ENCODE peak calls at places on chromosomes 13 and 19, in five cellular contexts. One of them, this sample, is unnamed.

GRCh38 chr13:20546559-20546958 is 20.4 kb upstream of the IFT88 start:
- DNase-seq in heart right ventricle: no peak
- DNase-seq in neuronal stem cell: no peak
- DNase-seq in effector memory CD4-positive, alpha-beta T cell: no peak
- DNase-seq in left ventricle myocardium inferior: no peak
- DNase-seq in this sample: no peak

GRCh38 chr19:29737461-29738000 is 22.5 kb upstream of the C19orf12 start:
- DNase-seq in heart right ventricle: no peak
- DNase-seq in neuronal stem cell: no peak
- DNase-seq in effector memory CD4-positive, alpha-beta T cell: no peak
- DNase-seq in left ventricle myocardium inferior: no peak
- DNase-seq in this sample: no peak

GRCh38 chr13:51895906-51896888 is 34.4 kb downstream of the CCDC70 start:
- DNase-seq in heart right ventricle: peak; percentile 36
- DNase-seq in neuronal stem cell: peak; percentile 26
- DNase-seq in effector memory CD4-positive, alpha-beta T cell: peak; percentile 4
- DNase-seq in left ventricle myocardium inferior: peak; percentile 30
- DNase-seq in this sample: peak; percentile 47

GRCh38 chr19:800360-801029 is 3.2 kb downstream of the PTBP1 start:
- DNase-seq in heart right ventricle: no peak
- DNase-seq in neuronal stem cell: no peak
- DNase-seq in effector memory CD4-positive, alpha-beta T cell: no peak
- DNase-seq in left ventricle myocardium inferior: no peak
- DNase-seq in this sample: no peak

GRCh38 chr19:38385804-38386257 is 2.0 kb downstream of the GGN start:
- DNase-seq in heart right ventricle: no peak
- DNase-seq in neuronal stem cell: no peak
- DNase-seq in effector memory CD4-positive, alpha-beta T cell: no peak
- DNase-seq in left ventricle myocardium inferior: no peak
- DNase-seq in this sample: no peak

GRCh38 chr13:24180743-24181384 is 20.3 kb downstream of the SPATA13 start:
- DNase-seq in heart right ventricle: no peak
- DNase-seq in neuronal stem cell: no peak
- DNase-seq in effector memory CD4-positive, alpha-beta T cell: no peak
- DNase-seq in left ventricle myocardium inferior: no peak
- DNase-seq in this sample: no peak

GRCh38 chr19:51524661-51525264 is 6.7 kb downstream of the SIGLEC6 start:
- DNase-seq in heart right ventricle: no peak
- DNase-seq in neuronal stem cell: no peak
- DNase-seq in effector memory CD4-positive, alpha-beta T cell: no peak
- DNase-seq in left ventricle myocardium inferior: no peak
- DNase-seq in this sample: no peak

GRCh38 chr19:35943542-35944301 is 7.5 kb downstream of the LRFN3 start:
- DNase-seq in heart right ventricle: no peak
- DNase-seq in neuronal stem cell: no peak
- DNase-seq in effector memory CD4-positive, alpha-beta T cell: no peak
- DNase-seq in left ventricle myocardium inferior: no peak
- DNase-seq in this sample: no peak

GRCh38 chr13:45705936-45706335 is 3.8 kb downstream of the CBY2 start:
- DNase-seq in heart right ventricle: no peak
- DNase-seq in neuronal stem cell: no peak
- DNase-seq in effector memory CD4-positive, alpha-beta T cell: no peak
- DNase-seq in left ventricle myocardium inferior: no peak
- DNase-seq in this sample: no peak

GRCh38 chr19:45578861-45579260 is 5.7 kb downstream of the OPA3 start:
- DNase-seq in heart right ventricle: no peak
- DNase-seq in neuronal stem cell: no peak
- DNase-seq in effector memory CD4-positive, alpha-beta T cell: no peak
- DNase-seq in left ventricle myocardium inferior: no peak
- DNase-seq in this sample: no peak

GRCh38 chr19:5250127-5250659 is 90.4 kb downstream of the PTPRS start:
- DNase-seq in heart right ventricle: peak; percentile 77
- DNase-seq in neuronal stem cell: no peak
- DNase-seq in effector memory CD4-positive, alpha-beta T cell: no peak
- DNase-seq in left ventricle myocardium inferior: peak; percentile 75
- DNase-seq in this sample: no peak

GRCh38 chr13:41244555-41244954 is 18.8 kb downstream of the MTRF1 start:
- DNase-seq in heart right ventricle: no peak
- DNase-seq in neuronal stem cell: no peak
- DNase-seq in effector memory CD4-positive, alpha-beta T cell: no peak
- DNase-seq in left ventricle myocardium inferior: no peak
- DNase-seq in this sample: no peak

GRCh38 chr13:97015661-97016350 is 21.5 kb upstream of the OXGR1 start:
- DNase-seq in heart right ventricle: no peak
- DNase-seq in neuronal stem cell: no peak
- DNase-seq in effector memory CD4-positive, alpha-beta T cell: no peak
- DNase-seq in left ventricle myocardium inferior: no peak
- DNase-seq in this sample: no peak

GRCh38 chr13:66407159-66407558 is 823.0 kb downstream of the PCDH9 start:
- DNase-seq in heart right ventricle: no peak
- DNase-seq in neuronal stem cell: peak; percentile 27
- DNase-seq in effector memory CD4-positive, alpha-beta T cell: no peak
- DNase-seq in left ventricle myocardium inferior: no peak
- DNase-seq in this sample: no peak

GRCh38 chr13:85806553-85807175 is 7.4 kb upstream of the SLITRK6 start:
- DNase-seq in heart right ventricle: no peak
- DNase-seq in neuronal stem cell: peak; percentile 24
- DNase-seq in effector memory CD4-positive, alpha-beta T cell: no peak
- DNase-seq in left ventricle myocardium inferior: no peak
- DNase-seq in this sample: peak; percentile 44

GRCh38 chr19:628168-628567 is 5.2 kb downstream of the POLRMT start:
- DNase-seq in heart right ventricle: no peak
- DNase-seq in neuronal stem cell: no peak
- DNase-seq in effector memory CD4-positive, alpha-beta T cell: no peak
- DNase-seq in left ventricle myocardium inferior: no peak
- DNase-seq in this sample: no peak

GRCh38 chr13:31049083-31049482 is 112.6 kb downstream of the HSPH1 start:
- DNase-seq in heart right ventricle: no peak
- DNase-seq in neuronal stem cell: no peak
- DNase-seq in effector memory CD4-positive, alpha-beta T cell: no peak
- DNase-seq in left ventricle myocardium inferior: no peak
- DNase-seq in this sample: no peak

GRCh38 chr19:45558399-45558878 is 26.2 kb downstream of the OPA3 start:
- DNase-seq in heart right ventricle: no peak
- DNase-seq in neuronal stem cell: peak; percentile 36
- DNase-seq in effector memory CD4-positive, alpha-beta T cell: peak; percentile 50
- DNase-seq in left ventricle myocardium inferior: no peak
- DNase-seq in this sample: no peak

GRCh38 chr13:59750860-59751259 is 412.9 kb downstream of the DIAPH3 start:
- DNase-seq in heart right ventricle: no peak
- DNase-seq in neuronal stem cell: peak; percentile 83
- DNase-seq in effector memory CD4-positive, alpha-beta T cell: no peak
- DNase-seq in left ventricle myocardium inferior: no peak
- DNase-seq in this sample: no peak

GRCh38 chr19:3443840-3444694 is 36.3 kb downstream of the SMIM24 start:
- DNase-seq in heart right ventricle: peak; percentile 71
- DNase-seq in neuronal stem cell: peak; percentile 89
- DNase-seq in effector memory CD4-positive, alpha-beta T cell: no peak
- DNase-seq in left ventricle myocardium inferior: peak; percentile 78
- DNase-seq in this sample: no peak

GRCh38 chr19:3442487-3443071 is 37.7 kb downstream of the SMIM24 start:
- DNase-seq in heart right ventricle: no peak
- DNase-seq in neuronal stem cell: no peak
- DNase-seq in effector memory CD4-positive, alpha-beta T cell: no peak
- DNase-seq in left ventricle myocardium inferior: no peak
- DNase-seq in this sample: no peak

GRCh38 chr19:3441986-3442329 is 38.4 kb downstream of the SMIM24 start:
- DNase-seq in heart right ventricle: no peak
- DNase-seq in neuronal stem cell: no peak
- DNase-seq in effector memory CD4-positive, alpha-beta T cell: no peak
- DNase-seq in left ventricle myocardium inferior: no peak
- DNase-seq in this sample: no peak

GRCh38 chr19:3441089-3441985 is 39.0 kb downstream of the SMIM24 start:
- DNase-seq in heart right ventricle: no peak
- DNase-seq in neuronal stem cell: no peak
- DNase-seq in effector memory CD4-positive, alpha-beta T cell: no peak
- DNase-seq in left ventricle myocardium inferior: no peak
- DNase-seq in this sample: no peak

DNA sequence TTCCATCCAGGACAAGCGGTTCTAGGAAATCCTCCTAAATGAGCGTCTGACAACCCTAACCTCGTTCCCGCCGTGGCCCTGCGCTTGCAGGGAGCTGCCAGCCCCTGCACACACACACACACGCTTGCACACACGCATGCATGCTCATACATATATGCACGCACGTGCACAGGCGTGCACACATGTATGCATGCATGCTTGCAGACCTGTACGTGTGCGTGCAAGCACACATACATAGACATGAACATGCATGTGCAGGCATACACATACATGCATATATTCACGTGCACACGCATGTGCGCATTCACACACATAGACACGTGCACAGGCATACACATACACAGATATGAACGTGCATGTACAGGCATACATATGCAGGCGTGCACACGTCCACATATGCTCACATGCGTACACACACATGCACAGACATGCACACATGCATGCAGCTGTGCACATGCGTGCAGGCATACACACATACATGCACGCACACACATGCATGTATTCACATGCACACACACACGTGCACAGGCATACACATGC is 35.6 kb downstream of the SMIM24 start:
- DNase-seq in heart right ventricle: no peak
- DNase-seq in neuronal stem cell: no peak
- DNase-seq in effector memory CD4-positive, alpha-beta T cell: no peak
- DNase-seq in left ventricle myocardium inferior: no peak
- DNase-seq in this sample: no peak
- H3K4me1 ChIP-seq in heart right ventricle: peaks cover 33% of the 10 kb centered on the region
- H3K4me1 ChIP-seq in neuronal stem cell: peaks cover 16% of the 10 kb centered on the region
- H3K4me1 ChIP-seq in effector memory CD4-positive, alpha-beta T cell: no peaks in the 10 kb centered on the region
- H3K4me1 ChIP-seq in left ventricle myocardium inferior: peaks cover 62% of the 10 kb centered on the region
- H3K4me1 ChIP-seq in this sample: no peaks in the 10 kb centered on the region

GRCh38 chr13:36329355-36329754 is 16.8 kb downstream of the SPART start:
- DNase-seq in heart right ventricle: no peak
- DNase-seq in neuronal stem cell: no peak
- DNase-seq in effector memory CD4-positive, alpha-beta T cell: no peak
- DNase-seq in left ventricle myocardium inferior: no peak
- DNase-seq in this sample: no peak
- H3K4me3 ChIP-seq in heart right ventricle: no peak overlapping the region
- H3K4me3 ChIP-seq in neuronal stem cell: no peak overlapping the region
- H3K4me3 ChIP-seq in effector memory CD4-positive, alpha-beta T cell: no peak overlapping the region
- H3K4me3 ChIP-seq in left ventricle myocardium inferior: no peak overlapping the region
- H3K4me3 ChIP-seq in this sample: no peak overlapping the region

DNA sequence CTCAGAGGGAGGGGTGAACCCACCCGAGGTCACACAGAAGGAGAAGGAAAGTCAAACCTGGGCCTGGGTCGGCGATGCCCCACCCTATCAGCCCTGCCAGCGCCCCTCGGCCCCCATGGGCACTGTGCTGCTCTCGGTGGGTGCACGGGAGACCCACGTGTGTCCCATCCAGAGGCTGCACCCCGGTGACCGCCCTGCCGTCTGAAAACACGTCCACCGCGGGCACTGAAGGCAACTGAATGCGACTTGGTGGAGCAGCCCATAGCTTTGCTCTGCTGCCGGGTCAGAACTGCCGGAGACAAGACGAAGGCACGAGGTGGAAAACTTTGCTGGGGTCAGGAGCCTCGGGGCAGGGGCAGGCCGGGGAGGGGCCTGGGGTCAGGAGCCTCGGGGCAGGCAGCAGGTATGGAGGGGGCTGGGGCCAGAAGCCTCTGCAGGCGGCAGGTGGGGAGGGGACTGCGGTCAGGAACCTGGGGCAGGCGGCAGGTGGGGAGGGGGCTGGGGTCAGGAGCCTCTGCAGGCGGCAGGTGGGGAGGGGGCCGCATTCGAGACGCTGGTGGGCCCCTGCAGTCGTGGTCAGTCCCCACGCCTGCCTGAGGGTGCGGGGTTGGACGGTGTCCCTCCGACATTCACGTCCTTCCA is 30.5 kb downstream of the PIP5K1C start:
- DNase-seq in heart right ventricle: no peak
- DNase-seq in neuronal stem cell: no peak
- DNase-seq in effector memory CD4-positive, alpha-beta T cell: no peak
- DNase-seq in left ventricle myocardium inferior: no peak
- DNase-seq in this sample: no peak
- H3K27ac ChIP-seq in heart right ventricle: peak overlapping the region; percentile 96
- H3K27ac ChIP-seq in neuronal stem cell: no peak overlapping the region
- H3K27ac ChIP-seq in effector memory CD4-positive, alpha-beta T cell: no peak overlapping the region
- H3K27ac ChIP-seq in left ventricle myocardium inferior: peak overlapping the region; percentile 99
- H3K27ac ChIP-seq in this sample: peak overlapping the region; percentile 87

GRCh38 chr19:15331419-15332310 is 674 bp downstream of the BRD4 start:
- DNase-seq in heart right ventricle: peak; percentile 58
- DNase-seq in neuronal stem cell: peak; percentile 21
- DNase-seq in effector memory CD4-positive, alpha-beta T cell: peak; percentile 45
- DNase-seq in left ventricle myocardium inferior: peak; percentile 60
- DNase-seq in this sample: peak; percentile 53
- H3K4me1 ChIP-seq in heart right ventricle: peaks cover 45% of the 10 kb centered on the region
- H3K4me1 ChIP-seq in neuronal stem cell: peaks cover 6% of the 10 kb centered on the region
- H3K4me1 ChIP-seq in effector memory CD4-positive, alpha-beta T cell: peaks cover 36% of the 10 kb centered on the region
- H3K4me1 ChIP-seq in left ventricle myocardium inferior: peaks cover 82% of the 10 kb centered on the region
- H3K4me1 ChIP-seq in this sample: peaks cover 55% of the 10 kb centered on the region

GRCh38 chr13:106555631-106556328 is 12.2 kb downstream of the ARGLU1 start:
- DNase-seq in heart right ventricle: no peak
- DNase-seq in neuronal stem cell: no peak
- DNase-seq in effector memory CD4-positive, alpha-beta T cell: no peak
- DNase-seq in left ventricle myocardium inferior: no peak
- DNase-seq in this sample: no peak

GRCh38 chr13:106548064-106548696 is 12.7 kb upstream of the EFNB2 start:
- DNase-seq in heart right ventricle: no peak
- DNase-seq in neuronal stem cell: no peak
- DNase-seq in effector memory CD4-positive, alpha-beta T cell: no peak
- DNase-seq in left ventricle myocardium inferior: no peak
- DNase-seq in this sample: no peak

DNA sequence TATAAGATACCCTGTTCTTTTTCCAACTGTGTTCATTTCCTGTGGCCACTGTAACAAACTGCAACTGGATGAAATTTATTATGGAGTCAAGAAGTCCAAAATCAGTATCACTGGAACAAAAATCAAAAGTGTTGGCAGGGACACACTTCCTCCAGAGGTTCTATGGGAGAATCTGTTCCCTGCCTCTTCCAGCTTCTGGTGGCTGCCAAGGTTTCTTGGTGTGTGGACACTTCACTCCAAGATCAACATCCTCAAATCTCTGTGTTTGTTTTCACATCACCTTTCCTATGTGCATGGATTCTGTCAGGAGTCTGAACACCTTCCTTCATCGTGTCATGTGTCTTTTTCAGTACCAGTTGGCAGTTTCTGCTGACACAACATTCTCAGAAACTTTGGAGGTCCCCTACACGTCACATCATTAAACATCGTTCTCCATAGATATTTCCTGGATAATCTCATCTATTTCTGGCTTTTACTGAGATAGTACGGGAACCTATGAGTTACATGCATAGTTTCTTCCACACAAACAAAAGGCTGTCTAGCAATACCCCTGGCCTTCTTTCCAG is 15.2 kb upstream of the EFNB2 start:
- DNase-seq in heart right ventricle: no peak
- DNase-seq in neuronal stem cell: no peak
- DNase-seq in effector memory CD4-positive, alpha-beta T cell: no peak
- DNase-seq in left ventricle myocardium inferior: no peak
- DNase-seq in this sample: no peak
- H3K4me3 ChIP-seq in heart right ventricle: no peak overlapping the region
- H3K4me3 ChIP-seq in neuronal stem cell: no peak overlapping the region
- H3K4me3 ChIP-seq in effector memory CD4-positive, alpha-beta T cell: no peak overlapping the region
- H3K4me3 ChIP-seq in left ventricle myocardium inferior: no peak overlapping the region
- H3K4me3 ChIP-seq in this sample: no peak overlapping the region

This sample was measured in SJSA1.